ENCODE peak calls at places on chromosome 17, in four cellular contexts. O is GM12878, J is K562, A is HepG2. L is an unnamed sample.

GRCh38 chr17:41738077-41738800 is 3.8 kb upstream of the HAP1 start:
- DNase-seq in O (peak), J (peak), A (peak), L (peak)

GRCh38 chr17:59329558-59330313 is 1.7 kb upstream of the YPEL2 start:
- DNase-seq in O (peak), J (peak), A (peak), L (peak)

GRCh38 chr17:64329571-64329970 is 61.1 kb downstream of the PECAM1 start:
- DNase-seq in O (no peak), J (no peak), A (no peak), L (no peak)

GRCh38 chr17:43309505-43310329 is 75.9 kb upstream of the RNU2-1 start:
- DNase-seq in O (no peak), J (no peak), A (no peak), L (no peak)

GRCh38 chr17:34542700-34543336 is 36.6 kb upstream of the TMEM132E start:
- DNase-seq in O (no peak), J (peak), A (no peak), L (peak)

GRCh38 chr17:45236002-45236606 is 14.4 kb downstream of the FMNL1 start:
- DNase-seq in O (no peak), J (no peak), A (no peak), L (no peak)

GRCh38 chr17:17366941-17367885 is 64.0 kb downstream of the NT5M start:
- DNase-seq in O (no peak), J (peak), A (no peak), L (no peak)

GRCh38 chr17:47230864-47231263 is 21.7 kb downstream of the MYL4 start:
- DNase-seq in O (peak), J (no peak), A (no peak), L (no peak)

GRCh38 chr17:36931697-36932382 is 5.4 kb upstream of the LHX1 start:
- DNase-seq in O (no peak), J (no peak), A (no peak), L (no peak)

GRCh38 chr17:27217631-27218030 is 76.3 kb upstream of the WSB1 start:
- DNase-seq in O (peak), J (no peak), A (no peak), L (no peak)

GRCh38 chr17:6549384-6550036 is 6.8 kb downstream of the PITPNM3 start:
- DNase-seq in O (no peak), J (no peak), A (no peak), L (no peak)

GRCh38 chr17:61809816-61810392 is 53.4 kb downstream of the BRIP1 start:
- DNase-seq in O (no peak), J (no peak), A (no peak), L (no peak)

GRCh38 chr17:76527430-76528111 is 9.9 kb downstream of the CYGB start:
- DNase-seq in O (no peak), J (no peak), A (peak), L (no peak)

GRCh38 chr17:49051269-49051668 is 54.1 kb downstream of the IGF2BP1 start:
- DNase-seq in O (no peak), J (no peak), A (no peak), L (no peak)

GRCh38 chr17:44575408-44575807 is 18.1 kb downstream of the FZD2 start:
- DNase-seq in O (no peak), J (no peak), A (no peak), L (no peak)

GRCh38 chr17:3657874-3658783 is 10.2 kb downstream of the TAX1BP3 start:
- DNase-seq in O (no peak), J (no peak), A (no peak), L (no peak)

DNA sequence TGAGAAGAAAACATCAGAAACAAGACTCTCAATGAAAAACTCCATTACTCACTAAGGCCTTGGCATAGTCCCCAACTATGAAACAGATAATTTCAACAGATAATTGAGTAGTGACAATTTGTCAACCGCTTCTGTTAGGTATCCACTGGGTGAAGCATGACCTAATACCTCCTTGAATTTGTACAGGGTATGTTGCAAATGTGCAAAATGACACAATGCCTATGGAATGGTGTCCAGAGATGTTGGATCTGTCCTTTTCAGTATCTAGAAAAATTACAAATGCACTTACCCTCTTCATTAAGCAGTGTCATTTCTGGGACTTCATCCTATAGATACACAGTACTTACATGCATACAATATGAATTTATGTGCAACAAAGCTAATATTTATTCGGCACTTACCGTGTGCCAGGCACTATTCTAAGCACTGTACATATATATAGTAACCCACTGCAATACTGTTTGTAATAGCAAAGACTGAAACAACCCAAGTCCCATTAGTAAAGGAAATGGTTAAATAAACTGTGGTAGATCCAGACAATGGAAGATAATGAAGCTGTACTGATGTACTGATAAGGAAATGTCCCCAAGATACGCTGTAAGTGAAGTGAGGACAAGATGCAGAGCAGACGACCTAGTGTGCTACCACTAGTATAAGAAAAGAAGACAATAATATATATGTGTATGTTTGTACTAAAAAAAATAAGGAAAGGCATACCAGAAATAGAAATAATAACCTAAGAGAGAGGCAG is 21.4 kb upstream of the SLC6A4 start:
- DNase-seq in O (no peak), J (no peak), A (no peak), L (no peak)
- TF ChIP-seq TARDBP in O (no peak), J (no peak), A (no peak), L (no peak)

DNA sequence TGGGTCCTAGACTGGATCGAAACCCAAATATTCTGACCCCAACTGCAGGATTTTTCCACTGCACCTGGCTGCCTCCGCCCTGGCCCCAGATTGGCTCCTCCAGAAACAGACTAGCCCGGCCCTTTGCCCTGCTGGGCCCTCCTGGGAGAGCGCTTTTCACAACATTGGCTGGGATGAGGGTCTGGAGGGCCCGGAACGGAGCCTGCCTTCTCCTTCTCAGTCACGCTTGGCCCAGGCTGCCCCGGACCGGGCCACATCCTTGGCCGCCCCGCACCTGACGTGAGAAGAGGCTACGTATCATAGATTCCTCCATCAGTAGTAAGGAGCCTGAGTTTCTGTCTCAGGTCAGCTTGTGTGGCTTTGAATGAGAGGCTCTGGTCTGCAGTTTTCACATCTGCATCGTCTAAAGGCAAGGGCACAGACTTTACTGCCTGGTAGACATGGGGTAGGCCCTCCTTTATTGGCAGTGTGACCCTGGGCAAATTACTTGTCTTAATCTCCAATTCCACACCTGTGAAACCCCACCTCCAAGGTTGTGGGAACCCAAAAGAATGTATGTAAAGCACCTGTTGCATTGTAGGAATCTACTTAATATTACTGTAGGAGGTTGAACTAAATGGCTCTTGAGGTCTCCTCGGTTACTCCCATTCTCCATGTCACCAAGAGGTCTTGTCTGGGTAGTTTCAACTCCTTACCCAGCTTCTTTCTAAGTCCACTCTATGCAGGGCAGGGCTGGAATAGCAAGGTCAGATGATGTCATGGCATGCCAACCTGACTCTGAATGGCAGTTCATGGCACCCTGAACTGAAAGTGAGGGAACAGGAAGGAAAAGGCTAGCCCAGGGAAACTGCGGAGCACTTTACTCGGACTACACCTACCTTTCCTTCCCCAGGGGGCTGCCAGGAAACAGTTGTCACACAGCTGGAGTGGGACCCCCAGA is 666 bp downstream of the LRRC3C start:
- DNase-seq in O (no peak), J (no peak), A (peak), L (peak)
- TF ChIP-seq TARDBP in O (no peak), J (no peak), A (no peak), L (no peak)

GRCh38 chr17:79080349-79080748 is 5.7 kb downstream of the ENGASE start:
- DNase-seq in O (no peak), J (no peak), A (no peak), L (no peak)
- TF ChIP-seq TARDBP in O (no peak), J (no peak), A (no peak), L (no peak)

DNA sequence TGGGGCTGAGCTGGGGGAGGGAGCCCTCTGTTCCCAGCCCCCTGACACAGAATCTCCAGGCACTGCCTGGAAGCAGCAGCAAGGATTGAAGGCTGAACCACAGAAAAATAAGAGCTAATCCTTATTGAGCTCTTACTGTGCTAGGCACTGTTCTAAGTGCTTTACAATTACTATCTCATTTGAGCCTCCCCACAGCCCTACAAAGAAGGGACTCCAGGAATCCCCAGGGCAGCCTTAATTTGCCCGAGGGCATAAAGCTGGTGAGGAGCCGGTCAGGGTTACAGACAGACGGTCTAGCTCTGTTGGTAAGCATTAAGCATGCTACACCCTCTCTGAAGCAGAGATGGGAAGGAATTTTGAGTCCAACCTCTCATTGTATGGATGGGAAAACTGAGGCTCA is 7.0 kb downstream of the SAMD14 start:
- DNase-seq in O (no peak), J (no peak), A (no peak), L (no peak)
- TF ChIP-seq TARDBP in O (no peak), J (no peak), A (no peak), L (no peak)

GRCh38 chr17:58227733-58228132 is 8.7 kb upstream of the MKS1 start:
- DNase-seq in O (no peak), J (no peak), A (no peak), L (no peak)

GRCh38 chr17:58219789-58220183 is 731 bp upstream of the MKS1 start:
- DNase-seq in O (no peak), J (peak), A (peak), L (no peak)

GRCh38 chr17:58228679-58229078 is 9.6 kb upstream of the MKS1 start:
- DNase-seq in O (no peak), J (no peak), A (no peak), L (no peak)

GRCh38 chr17:58229384-58229783 is 9.0 kb upstream of the LPO start:
- DNase-seq in O (no peak), J (no peak), A (no peak), L (no peak)

DNA sequence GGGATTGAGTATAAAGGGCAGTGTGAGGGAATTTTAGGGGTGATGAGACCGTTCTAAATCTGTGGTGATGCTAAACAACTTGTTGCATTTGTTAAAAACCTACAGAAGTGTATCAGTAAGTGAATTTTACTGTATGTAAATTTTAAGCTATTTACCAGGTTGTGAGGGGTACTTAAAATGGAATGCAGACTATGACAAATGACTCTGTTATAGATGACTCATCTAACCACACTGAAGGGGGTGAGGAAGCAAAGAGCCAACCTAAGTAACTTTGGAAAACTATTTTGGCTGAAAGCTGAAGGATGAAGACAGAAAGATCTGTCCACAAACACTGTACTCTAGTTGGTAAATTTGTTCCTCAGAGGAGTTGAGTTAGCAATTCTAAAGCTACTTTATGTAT is 5.3 kb upstream of the MKS1 start:
- DNase-seq in O (no peak), J (peak), A (no peak), L (no peak)
- TF ChIP-seq TARDBP in O (no peak), J (no peak), A (no peak), L (no peak)

DNA sequence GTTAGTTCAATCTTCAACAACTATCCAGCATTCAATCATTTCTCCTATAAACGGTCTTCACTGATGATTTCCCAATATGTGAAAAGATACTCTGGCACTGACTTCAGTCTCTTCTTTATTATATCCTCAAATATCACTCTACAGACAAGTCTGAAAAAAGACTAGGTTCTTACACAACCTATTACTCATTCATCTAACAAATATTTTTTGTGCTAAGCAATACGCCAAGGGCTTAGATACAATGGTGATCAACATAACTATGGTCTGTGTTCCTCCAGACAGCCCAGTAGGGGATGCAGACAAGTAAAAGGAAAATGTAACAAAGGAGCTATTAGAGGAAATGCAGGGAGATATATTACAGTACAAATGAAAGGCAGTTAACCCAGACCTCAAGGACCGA is 63.9 kb downstream of the MYO1D start:
- DNase-seq in O (no peak), J (no peak), A (no peak), L (no peak)
- TF ChIP-seq TARDBP in O (no peak), J (no peak), A (no peak), L (no peak)

DNA sequence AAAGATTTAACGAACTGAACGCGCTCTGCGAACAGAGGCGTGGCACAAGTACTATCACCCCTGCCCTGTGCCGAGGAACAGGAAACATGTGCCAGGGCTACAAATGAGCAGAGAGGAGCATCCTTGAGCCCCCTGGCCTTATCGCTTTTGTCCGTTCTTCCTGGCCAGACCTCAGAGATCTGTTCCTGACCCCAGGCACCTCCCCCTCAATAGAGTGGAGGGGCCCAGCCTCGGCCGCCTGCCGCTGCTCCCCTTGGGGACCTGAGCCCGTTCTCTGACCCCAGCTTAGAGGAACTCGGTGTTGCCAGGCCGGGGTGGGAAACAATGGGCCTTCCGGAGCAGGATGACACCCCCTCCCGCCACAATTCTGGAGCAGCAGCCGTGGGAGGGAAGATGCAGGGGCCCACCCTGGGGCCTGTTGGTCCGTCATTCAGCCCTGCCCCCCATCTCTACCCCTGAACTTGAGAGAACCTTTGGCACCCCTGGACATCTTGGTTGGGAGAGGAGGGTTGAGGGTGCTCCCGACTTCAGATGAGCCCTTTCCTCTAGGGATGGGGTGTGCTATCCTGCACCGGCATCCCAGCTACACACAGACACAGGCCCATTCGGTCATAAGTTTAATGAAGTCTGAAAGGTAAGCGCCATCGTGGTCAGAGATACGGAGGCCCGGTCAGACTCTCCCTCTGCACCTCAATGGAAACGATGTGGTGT is 1.1 kb downstream of the NAA38 start:
- DNase-seq in O (no peak), J (peak), A (no peak), L (no peak)
- TF ChIP-seq TARDBP in O (no peak), J (no peak), A (no peak), L (no peak)

GRCh38 chr17:4833941-4834501 is 881 bp downstream of the MINK1 start:
- DNase-seq in O (no peak), J (peak), A (peak), L (peak)
- TF ChIP-seq TARDBP in O (no peak), J (no peak), A (no peak), L (no peak)